ENCODE peak calls at places on chromosomes 1 and 21, in six cellular contexts. H, S, B, W, U and G are unnamed samples. For H3K27me3 and H3K36me3, the result is how much of the 10 kb centered on the place peaks cover.

GRCh38 chr1:91553196-91553595 is 52.5 kb downstream of the CDC7 start:
- DNase-seq in H (no peak), S (no peak), B (peak), W (peak), U (no peak), G (no peak)

GRCh38 chr1:231883382-231883781 is 256.8 kb downstream of the DISC1 start:
- DNase-seq in H (no peak), S (no peak), B (no peak), W (no peak), U (no peak), G (no peak)

GRCh38 chr21:15558884-15559283 is 170.9 kb upstream of the USP25 start:
- DNase-seq in H (no peak), S (no peak), B (no peak), W (no peak), U (no peak), G (no peak)

GRCh38 chr1:8182034-8182761 is 135.7 kb upstream of the SLC45A1 start:
- DNase-seq in H (peak), S (peak), B (no peak), W (peak), U (peak), G (no peak)

GRCh38 chr1:234216116-234216703 is 157.0 kb upstream of the COA6 start:
- DNase-seq in H (no peak), S (no peak), B (no peak), W (no peak), U (no peak), G (no peak)

GRCh38 chr21:39670741-39671140 is 58.0 kb downstream of the B3GALT5 start:
- DNase-seq in H (no peak), S (no peak), B (no peak), W (no peak), U (no peak), G (no peak)

GRCh38 chr21:24200052-24200451 is 1407.2 kb downstream of the MRPL39 start:
- DNase-seq in H (no peak), S (no peak), B (no peak), W (no peak), U (no peak), G (no peak)

GRCh38 chr1:7781923-7782495 is 2.1 kb upstream of the PER3 start:
- DNase-seq in H (peak), S (no peak), B (no peak), W (no peak), U (no peak), G (no peak)

GRCh38 chr1:229199892-229200291 is 71.0 kb upstream of the RAB4A start:
- DNase-seq in H (peak), S (peak), B (no peak), W (no peak), U (no peak), G (no peak)

GRCh38 chr1:157437301-157437700 is 115.0 kb downstream of the FCRL5 start:
- DNase-seq in H (no peak), S (no peak), B (no peak), W (no peak), U (no peak), G (no peak)

GRCh38 chr1:202165267-202165941 is 5.0 kb upstream of the PTPN7 start:
- DNase-seq in H (no peak), S (peak), B (no peak), W (no peak), U (no peak), G (no peak)

GRCh38 chr1:191734321-191734720 is 423.9 kb upstream of the RGS18 start:
- DNase-seq in H (no peak), S (no peak), B (no peak), W (no peak), U (no peak), G (no peak)

GRCh38 chr1:92961896-92962752 is 862 bp upstream of the DIPK1A start:
- DNase-seq in H (peak), S (no peak), B (peak), W (peak), U (peak), G (peak)

GRCh38 chr1:203744008-203744972 is 20.7 kb upstream of the LAX1 start:
- DNase-seq in H (peak), S (no peak), B (peak), W (peak), U (peak), G (peak)

GRCh38 chr1:38508272-38508671 is 351.3 kb downstream of the RRAGC start:
- DNase-seq in H (no peak), S (no peak), B (no peak), W (no peak), U (peak), G (no peak)

GRCh38 chr1:186026946-186027345 is 292.8 kb downstream of the HMCN1 start:
- DNase-seq in H (no peak), S (no peak), B (no peak), W (no peak), U (no peak), G (no peak)

GRCh38 chr1:16111771-16112557 is 38.5 kb upstream of the FAM131C start:
- DNase-seq in H (no peak), S (peak), B (peak), W (no peak), U (no peak), G (no peak)

GRCh38 chr1:85378526-85378925 is 86.4 kb downstream of the DDAH1 start:
- DNase-seq in H (no peak), S (no peak), B (no peak), W (no peak), U (no peak), G (no peak)

GRCh38 chr1:30166194-30166593 is 557.2 kb downstream of the MATN1 start:
- DNase-seq in H (no peak), S (no peak), B (no peak), W (no peak), U (no peak), G (no peak)

GRCh38 chr1:210857724-210858123 is 276.2 kb downstream of the KCNH1 start:
- DNase-seq in H (no peak), S (no peak), B (no peak), W (no peak), U (no peak), G (no peak)

GRCh38 chr1:243322326-243322725 is 66.5 kb downstream of the SDCCAG8 start:
- DNase-seq in H (no peak), S (no peak), B (no peak), W (no peak), U (no peak), G (no peak)

GRCh38 chr21:26131554-26131953 is 39.0 kb downstream of the APP start:
- DNase-seq in H (no peak), S (no peak), B (no peak), W (no peak), U (no peak), G (no peak)

GRCh38 chr1:203202431-203203245 is 16.1 kb upstream of the CHI3L1 start:
- DNase-seq in H (peak), S (no peak), B (peak), W (no peak), U (peak), G (no peak)

GRCh38 chr1:72100766-72101165 is 181.6 kb downstream of the NEGR1 start:
- DNase-seq in H (no peak), S (no peak), B (no peak), W (no peak), U (no peak), G (no peak)

GRCh38 chr1:9375912-9376311 is 83.2 kb downstream of the SPSB1 start:
- DNase-seq in H (no peak), S (no peak), B (peak), W (no peak), U (no peak), G (no peak)

GRCh38 chr1:237041795-237042466 is at the start of gene RYR2:
- DNase-seq in H (no peak), S (peak), B (no peak), W (no peak), U (no peak), G (peak)

GRCh38 chr1:45883633-45884032 is 80.2 kb downstream of the MAST2 start:
- DNase-seq in H (no peak), S (no peak), B (no peak), W (no peak), U (no peak), G (no peak)

GRCh38 chr1:155242805-155243358 is 12.4 kb downstream of the ENTREP3 start:
- DNase-seq in H (no peak), S (no peak), B (no peak), W (no peak), U (no peak), G (no peak)

GRCh38 chr1:222989443-222989842 is 153.6 kb downstream of the TLR5 start:
- DNase-seq in H (no peak), S (no peak), B (no peak), W (no peak), U (no peak), G (no peak)

GRCh38 chr1:222991908-222992307 is 151.1 kb downstream of the TLR5 start:
- DNase-seq in H (no peak), S (no peak), B (no peak), W (peak), U (no peak), G (no peak)

GRCh38 chr1:222991177-222991576 is 151.9 kb downstream of the TLR5 start:
- DNase-seq in H (no peak), S (no peak), B (no peak), W (no peak), U (no peak), G (no peak)

DNA sequence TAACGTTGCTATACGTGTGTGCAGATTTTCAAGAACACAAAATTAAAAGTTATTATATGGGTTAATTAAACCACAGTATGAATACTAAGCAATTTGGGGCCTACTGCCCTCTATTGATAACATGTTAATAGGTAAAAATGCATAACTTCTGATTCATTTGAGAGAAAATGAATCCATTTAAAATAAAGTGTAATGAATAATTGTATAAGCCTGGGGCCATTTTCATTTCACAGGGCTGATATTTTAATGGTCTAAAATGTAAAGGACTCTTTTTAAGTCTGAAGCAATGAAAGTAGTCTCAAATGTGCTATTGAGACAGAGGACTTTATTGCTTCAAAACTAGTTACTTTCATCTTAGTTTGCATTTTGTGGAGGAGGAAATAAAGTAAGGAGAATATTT is 155.4 kb downstream of the TLR5 start:
- DNase-seq in H (no peak), S (no peak), B (no peak), W (no peak), U (no peak), G (no peak)
- H3K27me3 ChIP-seq in H (under half), S (under half), B (under half), W (under half), U (under half), G (under half)

GRCh38 chr1:161217831-161218230 is 2.7 kb downstream of the FCER1G start:
- DNase-seq in H (no peak), S (no peak), B (no peak), W (peak), U (no peak), G (no peak)

GRCh38 chr1:161216945-161217712 is 2.0 kb downstream of the FCER1G start:
- DNase-seq in H (no peak), S (no peak), B (no peak), W (peak), U (no peak), G (no peak)

GRCh38 chr1:161218301-161219077 is 3.4 kb downstream of the FCER1G start:
- DNase-seq in H (no peak), S (no peak), B (no peak), W (peak), U (no peak), G (no peak)

GRCh38 chr1:161215079-161215478 is at the start of gene FCER1G:
- DNase-seq in H (no peak), S (peak), B (no peak), W (no peak), U (peak), G (no peak)

GRCh38 chr1:161214374-161214773 is 721 bp upstream of the FCER1G start:
- DNase-seq in H (no peak), S (no peak), B (no peak), W (no peak), U (no peak), G (no peak)
- H3K36me3 ChIP-seq in H (half or more), S (half or more), B (under half), W (half or more), U (under half), G (half or more)

GRCh38 chr1:206706806-206707205 is 22.1 kb downstream of the MAPKAPK2 start:
- DNase-seq in H (no peak), S (no peak), B (no peak), W (no peak), U (no peak), G (no peak)

GRCh38 chr1:206708882-206709281 is 24.2 kb downstream of the MAPKAPK2 start:
- DNase-seq in H (no peak), S (no peak), B (no peak), W (peak), U (no peak), G (no peak)

GRCh38 chr1:206706298-206706791 is 21.6 kb downstream of the MAPKAPK2 start:
- DNase-seq in H (no peak), S (no peak), B (peak), W (no peak), U (no peak), G (no peak)

GRCh38 chr1:206709322-206709721 is 24.6 kb downstream of the MAPKAPK2 start:
- DNase-seq in H (no peak), S (no peak), B (no peak), W (no peak), U (no peak), G (no peak)

GRCh38 chr1:206708058-206708457 is 23.4 kb downstream of the MAPKAPK2 start:
- DNase-seq in H (no peak), S (no peak), B (no peak), W (peak), U (no peak), G (no peak)
- H3K4me3 ChIP-seq in H (no peak), S (no peak), B (no peak), W (no peak), U (no peak), G (no peak)

GRCh38 chr1:60068393-60069045 is 5.1 kb downstream of the C1orf87 start:
- DNase-seq in H (no peak), S (no peak), B (no peak), W (no peak), U (no peak), G (no peak)

GRCh38 chr1:60069691-60070090 is 3.9 kb downstream of the C1orf87 start:
- DNase-seq in H (no peak), S (no peak), B (no peak), W (no peak), U (no peak), G (no peak)

GRCh38 chr1:60078182-60078581 is 4.6 kb upstream of the C1orf87 start:
- DNase-seq in H (no peak), S (no peak), B (no peak), W (no peak), U (no peak), G (no peak)

GRCh38 chr1:60073605-60074278 is at the start of gene C1orf87:
- DNase-seq in H (no peak), S (peak), B (no peak), W (no peak), U (peak), G (no peak)
- H3K27me3 ChIP-seq in H (under half), S (under half), B (under half), W (under half), U (under half), G (under half)